ENCODE peak calls at places on chromosomes 3 and 15, in four cellular contexts. P, B, V and W are unnamed samples. For H3K4me1, the result is how much of the 10 kb centered on the place peaks cover.

GRCh38 chr15:34318277-34319079 is 19.1 kb downstream of the SLC12A6 start:
- DNase-seq in P (peak), B (no peak), V (peak), W (peak)

GRCh38 chr3:8532251-8532831 is 30.7 kb downstream of the LMCD1 start:
- DNase-seq in P (no peak), B (no peak), V (no peak), W (peak)

GRCh38 chr15:80587816-80588456 is 107.2 kb upstream of the ABHD17C start:
- DNase-seq in P (no peak), B (no peak), V (no peak), W (peak)

GRCh38 chr15:37981781-37982180 is 47.3 kb downstream of the TMCO5A start:
- DNase-seq in P (no peak), B (no peak), V (no peak), W (no peak)

GRCh38 chr15:101211897-101212296 is 40.0 kb downstream of the CHSY1 start:
- DNase-seq in P (no peak), B (no peak), V (no peak), W (no peak)

GRCh38 chr3:37545479-37545878 is 316.2 kb upstream of the CTDSPL start:
- DNase-seq in P (no peak), B (no peak), V (no peak), W (peak)

GRCh38 chr3:52310861-52311566 is 5.1 kb upstream of the DNAH1 start:
- DNase-seq in P (peak), B (no peak), V (no peak), W (no peak)

GRCh38 chr15:88118035-88118434 is 138.5 kb downstream of the NTRK3 start:
- DNase-seq in P (no peak), B (no peak), V (no peak), W (no peak)

GRCh38 chr15:47582283-47582682 is 135.0 kb upstream of the SEMA6D start:
- DNase-seq in P (no peak), B (no peak), V (no peak), W (no peak)

GRCh38 chr15:52524223-52525136 is 4.2 kb downstream of the MYO5A start:
- DNase-seq in P (no peak), B (no peak), V (no peak), W (no peak)

GRCh38 chr3:46163551-46163981 is 44.5 kb downstream of the CCR1 start:
- DNase-seq in P (no peak), B (no peak), V (no peak), W (peak)

GRCh38 chr3:97515076-97515475 is 249.5 kb upstream of the ARL6 start:
- DNase-seq in P (no peak), B (no peak), V (no peak), W (no peak)

GRCh38 chr15:98850991-98851776 is 156.4 kb downstream of the PGPEP1L start:
- DNase-seq in P (peak), B (peak), V (peak), W (peak)

GRCh38 chr3:169522595-169523529 is 140.7 kb downstream of the MECOM start:
- DNase-seq in P (no peak), B (no peak), V (no peak), W (no peak)

GRCh38 chr3:28125342-28125741 is 116.1 kb upstream of the CMC1 start:
- DNase-seq in P (no peak), B (no peak), V (no peak), W (no peak)

GRCh38 chr3:146843476-146843875 is 238.3 kb upstream of the PLSCR5 start:
- DNase-seq in P (no peak), B (no peak), V (no peak), W (peak)

GRCh38 chr15:100926971-100927756 is 8.0 kb downstream of the LRRK1 start:
- DNase-seq in P (no peak), B (no peak), V (no peak), W (no peak)

GRCh38 chr3:24220859-24221657 is 273.6 kb downstream of the THRB start:
- DNase-seq in P (no peak), B (no peak), V (peak), W (no peak)

GRCh38 chr3:168933614-168934013 is 729.9 kb downstream of the MECOM start:
- DNase-seq in P (no peak), B (no peak), V (no peak), W (no peak)

GRCh38 chr3:156761713-156762575 is 64.2 kb upstream of the LEKR1 start:
- DNase-seq in P (no peak), B (no peak), V (no peak), W (no peak)

GRCh38 chr15:64858136-64858535 is 16.4 kb downstream of the PLEKHO2 start:
- DNase-seq in P (no peak), B (no peak), V (no peak), W (no peak)

GRCh38 chr3:148162132-148162531 is 535.6 kb upstream of the AGTR1 start:
- DNase-seq in P (no peak), B (no peak), V (no peak), W (no peak)

GRCh38 chr15:29103825-29104565 is 165.6 kb downstream of the NSMCE3 start:
- DNase-seq in P (peak), B (peak), V (peak), W (peak)

GRCh38 chr3:65785065-65785645 is 253.6 kb downstream of the MAGI1 start:
- DNase-seq in P (no peak), B (no peak), V (no peak), W (no peak)

GRCh38 chr3:183493296-183494045 is 62.0 kb downstream of the KLHL6 start:
- DNase-seq in P (no peak), B (no peak), V (no peak), W (peak)

GRCh38 chr3:41638381-41638780 is 323.5 kb downstream of the ULK4 start:
- DNase-seq in P (no peak), B (no peak), V (no peak), W (no peak)

GRCh38 chr15:68383161-68384074 is 48.5 kb downstream of the ITGA11 start:
- DNase-seq in P (peak), B (peak), V (peak), W (peak)

GRCh38 chr3:111246967-111247760 is 175.5 kb downstream of the NECTIN3 start:
- DNase-seq in P (no peak), B (no peak), V (peak), W (no peak)

GRCh38 chr3:139585820-139586219 is 46.3 kb upstream of the RBP1 start:
- DNase-seq in P (no peak), B (no peak), V (no peak), W (no peak)
- H3K4me1 ChIP-seq in P (under half), B (under half), V (under half), W (under half)

GRCh38 chr15:73599934-73600333 is 33.3 kb downstream of the NPTN start:
- DNase-seq in P (no peak), B (no peak), V (no peak), W (no peak)

GRCh38 chr15:73600413-73601050 is 32.7 kb downstream of the NPTN start:
- DNase-seq in P (no peak), B (no peak), V (no peak), W (no peak)

GRCh38 chr15:73597036-73597638 is 36.1 kb downstream of the NPTN start:
- DNase-seq in P (no peak), B (no peak), V (no peak), W (no peak)

GRCh38 chr15:73596214-73596613 is 37.0 kb downstream of the NPTN start:
- DNase-seq in P (no peak), B (no peak), V (no peak), W (no peak)

GRCh38 chr15:73598540-73599195 is 34.5 kb downstream of the NPTN start:
- DNase-seq in P (no peak), B (no peak), V (no peak), W (no peak)
- H3K27ac ChIP-seq in P (no peak), B (no peak), V (no peak), W (no peak)

GRCh38 chr3:13548696-13549512 is at the start of gene FBLN2:
- DNase-seq in P (peak), B (peak), V (no peak), W (peak)

GRCh38 chr3:13549513-13550256 is 760 bp downstream of the FBLN2 start:
- DNase-seq in P (peak), B (no peak), V (no peak), W (no peak)

GRCh38 chr3:13552855-13553652 is 4.1 kb downstream of the FBLN2 start:
- DNase-seq in P (no peak), B (no peak), V (no peak), W (no peak)

GRCh38 chr3:13550257-13550693 is 1.4 kb downstream of the FBLN2 start:
- DNase-seq in P (no peak), B (no peak), V (no peak), W (no peak)

GRCh38 chr3:13550791-13551360 is 2.0 kb downstream of the FBLN2 start:
- DNase-seq in P (no peak), B (no peak), V (no peak), W (no peak)
- H3K4me3 ChIP-seq in P (no peak), B (no peak), V (no peak), W (no peak)

DNA sequence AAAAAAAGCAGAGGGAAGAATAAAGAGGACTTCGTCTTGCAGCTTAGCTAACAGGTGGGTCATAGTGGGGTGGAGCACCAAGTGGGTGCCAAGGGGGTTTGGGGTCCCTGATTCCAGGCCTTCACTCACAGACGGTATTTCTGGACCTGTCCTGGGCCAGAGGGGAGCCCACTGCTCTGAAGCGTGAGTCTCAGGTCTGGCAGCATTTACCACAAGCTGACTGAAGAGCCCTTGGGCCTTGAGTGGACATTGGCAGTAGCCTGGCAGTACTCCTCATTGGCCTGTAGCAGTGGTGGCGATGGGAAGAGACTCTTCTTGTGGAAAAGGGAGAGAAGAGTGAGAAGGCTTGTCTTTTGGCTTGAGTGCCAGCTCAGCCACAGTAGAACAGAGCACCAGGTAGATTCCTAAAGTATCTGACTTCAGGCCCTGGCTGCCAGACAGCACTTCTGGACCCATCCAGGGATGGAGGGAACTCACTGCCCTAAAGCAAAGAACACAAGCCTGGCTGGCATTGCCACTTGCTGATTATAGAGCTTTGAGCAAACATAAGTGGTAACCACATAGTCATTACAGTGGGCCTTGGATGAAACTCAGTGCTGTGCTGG is 72.9 kb downstream of the GLDN start:
- DNase-seq in P (no peak), B (no peak), V (no peak), W (no peak)
- H3K4me1 ChIP-seq in P (under half), B (under half), V (under half), W (under half)

GRCh38 chr3:143004823-143005222 is 3.5 kb downstream of the U2SURP start:
- DNase-seq in P (no peak), B (no peak), V (no peak), W (no peak)
- H3K27ac ChIP-seq in P (no peak), B (no peak), V (no peak), W (no peak)

GRCh38 chr3:57152150-57152549 is 13.0 kb downstream of the IL17RD start:
- DNase-seq in P (no peak), B (no peak), V (no peak), W (no peak)
- H3K4me3 ChIP-seq in P (no peak), B (no peak), V (no peak), W (no peak)

GRCh38 chr3:138942861-138943623 is 3.9 kb downstream of the FOXL2 start:
- DNase-seq in P (no peak), B (no peak), V (no peak), W (peak)
- H3K4me1 ChIP-seq in P (under half), B (under half), V (half or more), W (under half)

GRCh38 chr3:71163216-71163918 is 420.2 kb downstream of the FOXP1 start:
- DNase-seq in P (no peak), B (no peak), V (peak), W (no peak)
- H3K27ac ChIP-seq in P (no peak), B (no peak), V (peak), W (no peak)

DNA sequence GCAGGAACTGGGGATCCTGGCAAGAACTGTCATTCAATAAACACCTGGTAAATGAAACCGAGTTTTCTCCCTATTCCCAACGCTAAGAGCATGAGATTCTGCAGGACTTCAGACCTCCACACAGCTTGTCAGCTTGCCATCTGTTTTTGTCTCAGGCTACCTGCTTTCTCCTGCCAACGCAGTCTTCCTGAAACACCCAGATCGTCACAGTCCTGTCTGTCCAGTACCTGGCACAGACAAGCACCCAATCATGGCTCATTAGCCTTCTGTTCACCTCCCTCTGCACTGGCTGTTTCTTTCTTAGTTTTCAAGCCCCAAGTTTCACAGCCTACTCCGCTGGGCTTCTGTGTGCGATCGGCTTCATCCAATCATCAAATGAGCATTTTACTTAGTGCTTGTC is 5.0 kb downstream of the SLC12A8 start:
- DNase-seq in P (no peak), B (no peak), V (peak), W (no peak)
- H3K4me3 ChIP-seq in P (no peak), B (no peak), V (no peak), W (no peak)